ENCODE peak calls at places on chromosomes 6 and 20, in seven cellular contexts. Q, L, Y, J, V, O and K are unnamed samples.
A peak's percentile ranks its signal among the peaks of the same experiment; 100 is the strongest.

GRCh38 chr6:156808287-156808686 is 31.1 kb downstream of the ARID1B start:
- DNase-seq in L (no peak), Q (no peak), J (no peak), V (no peak), Y (no peak), O (no peak), K (peak; percentile 29)

GRCh38 chr20:63651942-63652191 is 1.4 kb downstream of the STMN3 start:
- DNase-seq in V (no peak), Q (no peak), J (no peak), Y (no peak), O (no peak), L (no peak), K (no peak)

GRCh38 chr6:12605888-12606345 is 110.7 kb upstream of the PHACTR1 start:
- DNase-seq in O (peak; percentile 79), Y (peak; percentile 41), J (peak; percentile 82), V (peak; percentile 65), Q (peak; percentile 61), L (peak; percentile 85), K (peak; percentile 65)

GRCh38 chr6:42820509-42821340 is 38.9 kb downstream of the BICRAL start:
- DNase-seq in O (no peak), J (no peak), L (no peak), V (no peak), Q (no peak), Y (no peak), K (no peak)

GRCh38 chr20:62342910-62343309 is 24.2 kb downstream of the LAMA5 start:
- DNase-seq in L (no peak), V (no peak), J (no peak), Q (no peak), Y (no peak), O (no peak), K (peak; percentile 56)

GRCh38 chr6:44203955-44204354 is 12.8 kb upstream of the MYMX start:
- DNase-seq in Q (no peak), J (peak; percentile 55), L (no peak), Y (no peak), O (peak; percentile 86), V (no peak), K (no peak)

GRCh38 chr6:24990227-24990843 is 54.6 kb upstream of the RIPOR2 start:
- DNase-seq in Q (no peak), L (no peak), J (peak; percentile 79), Y (no peak), O (peak; percentile 65), V (no peak), K (peak; percentile 82)

GRCh38 chr6:117552618-117553017 is 49.7 kb downstream of the GOPC start:
- DNase-seq in Q (no peak), Y (no peak), O (no peak), L (no peak), V (no peak), J (no peak), K (no peak)

GRCh38 chr6:142276256-142276655 is 25.6 kb upstream of the ADGRG6 start:
- DNase-seq in Q (no peak), V (no peak), Y (no peak), O (no peak), J (no peak), L (no peak), K (no peak)

GRCh38 chr6:105330913-105331312 is 72.0 kb downstream of the PREP start:
- DNase-seq in J (no peak), O (no peak), Q (no peak), V (no peak), Y (no peak), L (no peak), K (peak; percentile 49)

GRCh38 chr20:59723108-59723500 is 118.8 kb downstream of the PHACTR3 start:
- DNase-seq in J (no peak), Y (no peak), L (no peak), Q (no peak), O (no peak), V (no peak), K (no peak)

GRCh38 chr20:51511861-51512619 is 30.5 kb downstream of the NFATC2 start:
- DNase-seq in Q (no peak), V (no peak), O (no peak), J (no peak), Y (no peak), L (no peak), K (no peak)

GRCh38 chr20:50918403-50918802 is 12.8 kb downstream of the ADNP start:
- DNase-seq in J (no peak), L (no peak), O (no peak), Y (no peak), Q (no peak), V (no peak), K (peak; percentile 83)

GRCh38 chr6:24313477-24314141 is 44.2 kb downstream of the DCDC2 start:
- DNase-seq in O (peak; percentile 86), L (peak; percentile 6), Y (no peak), J (peak; percentile 89), V (no peak), Q (peak; percentile 46), K (no peak)

GRCh38 chr20:41340327-41341055 is at the start of gene LPIN3:
- DNase-seq in L (peak; percentile 97), V (peak; percentile 84), Q (peak; percentile 94), O (peak; percentile 92), Y (peak; percentile 21), J (peak; percentile 98), K (peak; percentile 58)

GRCh38 chr20:36279362-36279761 is 26.8 kb upstream of the DLGAP4 start:
- DNase-seq in J (no peak), Y (no peak), O (no peak), V (no peak), Q (no peak), L (no peak), K (no peak)

GRCh38 chr6:89050155-89050554 is 30.4 kb upstream of the PNRC1 start:
- DNase-seq in V (no peak), Y (no peak), L (no peak), O (no peak), J (no peak), Q (peak; percentile 17), K (peak; percentile 91)

GRCh38 chr6:90790058-90790457 is 203.2 kb upstream of the MAP3K7 start:
- DNase-seq in O (no peak), J (no peak), Q (peak; percentile 25), V (no peak), Y (no peak), L (no peak), K (no peak)

GRCh38 chr20:48945840-48946514 is 24.5 kb downstream of the ARFGEF2 start:
- DNase-seq in Y (no peak), L (no peak), J (peak; percentile 99), O (peak; percentile 99), Q (peak; percentile 83), V (peak; percentile 81), K (no peak)

GRCh38 chr6:84872996-84873395 is 108.6 kb upstream of the TBX18 start:
- DNase-seq in L (no peak), V (no peak), J (no peak), O (no peak), Y (no peak), Q (no peak), K (no peak)

GRCh38 chr20:20743511-20744169 is 31.2 kb upstream of the RALGAPA2 start:
- DNase-seq in L (peak; percentile 83), Q (no peak), O (no peak), Y (no peak), J (no peak), V (no peak), K (peak; percentile 5)

GRCh38 chr6:56534680-56535419 is 107.8 kb downstream of the DST start:
- DNase-seq in V (no peak), Y (no peak), O (no peak), L (no peak), J (peak; percentile 59), Q (no peak), K (no peak)

GRCh38 chr6:15017251-15017650 is 228.6 kb upstream of the JARID2 start:
- DNase-seq in O (no peak), L (peak; percentile 89), Y (peak; percentile 10), J (no peak), V (no peak), Q (no peak), K (no peak)

GRCh38 chr20:36644032-36644712 is 1.8 kb downstream of the SLA2 start:
- DNase-seq in O (no peak), L (no peak), V (no peak), Y (peak; percentile 62), Q (no peak), J (no peak), K (no peak)

GRCh38 chr6:54327631-54328030 is 19.4 kb downstream of the TINAG start:
- DNase-seq in Q (no peak), J (no peak), V (no peak), Y (no peak), O (no peak), L (no peak), K (peak; percentile 3)

DNA sequence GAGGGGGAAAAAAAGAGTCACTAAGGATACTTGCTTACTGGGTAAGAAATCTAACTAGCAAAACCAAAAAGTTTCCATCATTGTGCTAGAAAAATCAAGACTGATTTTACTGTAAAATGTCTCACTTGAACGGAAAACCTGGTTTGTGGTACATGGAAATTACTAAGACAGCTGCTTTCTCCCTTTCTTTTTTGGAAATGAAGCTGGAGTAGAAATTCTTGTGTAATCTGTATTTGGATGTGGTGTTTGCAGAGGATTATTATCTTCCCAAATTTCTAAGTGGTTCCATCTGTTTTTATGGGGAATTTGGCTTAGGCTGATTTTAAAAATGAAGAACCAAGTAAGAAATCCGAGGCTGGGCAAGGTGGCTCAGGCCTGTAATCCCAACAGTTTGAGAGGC is 20.4 kb downstream of the EPB41L2 start:
- DNase-seq in L (no peak), Q (no peak), V (no peak), O (no peak), J (no peak), Y (no peak), K (no peak)
- TF ChIP-seq CTCF in L (no peak), Q (no peak), V (no peak), O (no peak), J (no peak), Y (no peak), K (no peak)

GRCh38 chr6:5718231-5718947 is 288.3 kb downstream of the NRN1 start:
- DNase-seq in Q (no peak), L (no peak), O (no peak), Y (no peak), J (no peak), V (no peak), K (no peak)

GRCh38 chr6:5726976-5727718 is 279.6 kb downstream of the NRN1 start:
- DNase-seq in L (no peak), Y (no peak), J (no peak), V (no peak), O (no peak), Q (no peak), K (peak; percentile 25)

GRCh38 chr6:5728726-5729434 is 277.8 kb downstream of the NRN1 start:
- DNase-seq in V (no peak), J (peak; percentile 74), Q (peak; percentile 79), L (no peak), Y (no peak), O (no peak), K (no peak)

GRCh38 chr6:5729813-5730212 is 276.9 kb downstream of the NRN1 start:
- DNase-seq in J (no peak), L (peak; percentile 20), Y (no peak), O (no peak), Q (no peak), V (no peak), K (no peak)

GRCh38 chr6:5723905-5724691 is 282.6 kb downstream of the NRN1 start:
- DNase-seq in Y (no peak), Q (no peak), V (no peak), J (no peak), O (no peak), L (peak; percentile 35), K (no peak)
- H3K4me3 ChIP-seq in Y (no peak overlapping the region), Q (no peak overlapping the region), V (no peak overlapping the region), J (no peak overlapping the region), O (no peak overlapping the region), L (no peak overlapping the region), K (no peak overlapping the region)

GRCh38 chr6:1624848-1625341 is 15.2 kb downstream of the FOXC1 start:
- DNase-seq in V (no peak), O (no peak), Y (no peak), J (no peak), Q (peak; percentile 61), L (peak; percentile 60), K (peak; percentile 54)
- TF ChIP-seq EZH2 in V (no peak), O (no peak), Y (no peak), J (no peak), Q (no peak), L (peak; percentile 87), K (no peak)

GRCh38 chr6:36196049-36196879 is at the start of gene BRPF3:
- DNase-seq in V (no peak), Y (peak; percentile 82), O (peak; percentile 43), L (peak; percentile 92), Q (peak; percentile 56), J (peak; percentile 69), K (peak; percentile 71)
- TF ChIP-seq CTCF in V (peak; percentile 32), Y (peak; percentile 74), O (peak; percentile 38), L (peak; percentile 52), Q (peak; percentile 49), J (peak; percentile 46), K (no peak)